ENCODE peak calls at places on chromosomes 12 and 14, in five cellular contexts. R is stimulated activated CD4-positive, alpha-beta T cell treated with anti-CD3 and anti-CD28 coated beads, Interleukin-15, amount 100 ng/mL, for 1 hour; M is progenitor cell of endocrine pancreas; W is NCI-H187 treated with DMSO at 0.1 percent for 48 hours; O is dorsolateral prefrontal cortex. D is an unnamed sample.
A peak's percentile ranks its signal among the peaks of the same experiment; 100 is the strongest.

GRCh38 chr12:26318661-26319068 is 123.3 kb downstream of the SSPN start:
- DNase-seq in R (no peak), M (no peak), W (no peak), O (no peak), D (peak; percentile 94)

GRCh38 chr14:34770901-34771300 is 56.5 kb upstream of the CFL2 start:
- DNase-seq in R (no peak), M (no peak), W (no peak), O (no peak), D (peak; percentile 42)

GRCh38 chr12:53049582-53050318 is at the start of gene TNS2:
- DNase-seq in R (no peak), M (no peak), W (no peak), O (no peak), D (peak; percentile 71)

GRCh38 chr14:91215381-91215780 is 29.1 kb downstream of the GPR68 start:
- DNase-seq in R (no peak), M (no peak), W (no peak), O (no peak), D (no peak)

GRCh38 chr12:125340791-125341190 is 275.6 kb downstream of the AACS start:
- DNase-seq in R (no peak), M (no peak), W (no peak), O (no peak), D (no peak)

GRCh38 chr12:45214739-45215418 is 1.0 kb upstream of the ANO6 start:
- DNase-seq in R (no peak), M (no peak), W (no peak), O (no peak), D (peak; percentile 29)

GRCh38 chr12:69851976-69852375 is 26.9 kb downstream of the MYRFL start:
- DNase-seq in R (no peak), M (no peak), W (no peak), O (no peak), D (no peak)

GRCh38 chr14:66120402-66120801 is 365.8 kb upstream of the CCDC196 start:
- DNase-seq in R (no peak), M (no peak), W (no peak), O (no peak), D (no peak)